ENCODE peak calls at places on chromosomes 13 and 19, in seven cellular contexts. Q is substantia nigra, T is T follicular helper cell, K is fibroblast of mammary gland, B is GM10248, V is head of caudate nucleus, W is fibroblast of the conjunctiva. L is an unnamed sample.

GRCh38 chr13:53126803-53127202 is 98.2 kb downstream of the OLFM4 start:
- DNase-seq in Q (no peak), T (no peak), K (peak), B (no peak), V (no peak), W (no peak), L (no peak)

GRCh38 chr19:5698635-5699422 is 8.7 kb downstream of the RPL36 start:
- DNase-seq in Q (no peak), T (no peak), K (no peak), B (no peak), V (no peak), W (no peak), L (no peak)

GRCh38 chr13:110358381-110358780 is 51.3 kb downstream of the COL4A2 start:
- DNase-seq in Q (no peak), T (no peak), K (no peak), B (no peak), V (no peak), W (no peak), L (no peak)

GRCh38 chr19:56141416-56141992 is 417 bp downstream of the ZNF444 start:
- DNase-seq in Q (no peak), T (peak), K (no peak), B (no peak), V (no peak), W (no peak), L (no peak)

GRCh38 chr19:35975608-35976214 is 19.3 kb upstream of the SDHAF1 start:
- DNase-seq in Q (no peak), T (no peak), K (peak), B (no peak), V (no peak), W (no peak), L (no peak)

GRCh38 chr13:102569488-102569887 is 27.3 kb upstream of the TPP2 start:
- DNase-seq in Q (no peak), T (no peak), K (peak), B (no peak), V (no peak), W (no peak), L (no peak)

GRCh38 chr19:48182434-48182833 is 12.0 kb downstream of the ZSWIM9 start:
- DNase-seq in Q (no peak), T (no peak), K (no peak), B (no peak), V (no peak), W (no peak), L (no peak)

GRCh38 chr13:74825170-74825948 is 656.6 kb downstream of the TBC1D4 start:
- DNase-seq in Q (no peak), T (no peak), K (peak), B (no peak), V (no peak), W (peak), L (no peak)

GRCh38 chr19:34990578-34991192 is 9.4 kb upstream of the GRAMD1A start:
- DNase-seq in Q (no peak), T (no peak), K (no peak), B (no peak), V (no peak), W (no peak), L (no peak)

GRCh38 chr19:27718262-27718661 is 1494.7 kb downstream of the UQCRFS1 start:
- DNase-seq in Q (no peak), T (no peak), K (no peak), B (no peak), V (no peak), W (no peak), L (no peak)

GRCh38 chr19:42024622-42025111 is 30.6 kb upstream of the ATP1A3 start:
- DNase-seq in Q (no peak), T (no peak), K (no peak), B (no peak), V (no peak), W (no peak), L (peak)

GRCh38 chr19:15684828-15685227 is 11.9 kb downstream of the CYP4F12 start:
- DNase-seq in Q (no peak), T (no peak), K (no peak), B (no peak), V (no peak), W (no peak), L (no peak)

GRCh38 chr13:34025746-34026145 is 207.8 kb downstream of the RFC3 start:
- DNase-seq in Q (no peak), T (no peak), K (peak), B (no peak), V (no peak), W (no peak), L (peak)

GRCh38 chr13:83215627-83216026 is 666.6 kb downstream of the SLITRK1 start:
- DNase-seq in Q (no peak), T (no peak), K (peak), B (no peak), V (no peak), W (peak), L (peak)

GRCh38 chr19:37251308-37252229 is 33.6 kb downstream of the ZNF383 start:
- DNase-seq in Q (peak), T (peak), K (peak), B (peak), V (peak), W (peak), L (peak)

GRCh38 chr13:30256713-30257432 is 50.5 kb downstream of the KATNAL1 start:
- DNase-seq in Q (no peak), T (no peak), K (peak), B (no peak), V (no peak), W (no peak), L (no peak)

GRCh38 chr13:74443623-74444022 is 309.4 kb upstream of the KLF12 start:
- DNase-seq in Q (no peak), T (no peak), K (peak), B (no peak), V (no peak), W (peak), L (peak)

GRCh38 chr13:73107459-73107858 is 48.7 kb downstream of the KLF5 start:
- DNase-seq in Q (no peak), T (no peak), K (no peak), B (no peak), V (no peak), W (no peak), L (no peak)

GRCh38 chr13:33017410-33017929 is 1.2 kb downstream of the KL start:
- DNase-seq in Q (no peak), T (no peak), K (peak), B (peak), V (peak), W (no peak), L (peak)

GRCh38 chr19:48656840-48657474 is 11.0 kb upstream of the CA11 start:
- DNase-seq in Q (no peak), T (no peak), K (peak), B (no peak), V (no peak), W (peak), L (peak)

GRCh38 chr13:31427151-31427867 is 227.5 kb downstream of the B3GLCT start:
- DNase-seq in Q (no peak), T (no peak), K (no peak), B (no peak), V (no peak), W (no peak), L (no peak)

GRCh38 chr19:6713773-6714692 is 6.4 kb downstream of the C3 start:
- DNase-seq in Q (no peak), T (no peak), K (no peak), B (no peak), V (no peak), W (no peak), L (no peak)

GRCh38 chr19:50492303-50493052 is 15.8 kb upstream of the GARIN5A start:
- DNase-seq in Q (no peak), T (no peak), K (no peak), B (no peak), V (no peak), W (no peak), L (no peak)